ENCODE peak calls at places on chromosomes 5 and 9, in ten cellular contexts. One of them, this sample, is unnamed.

GRCh38 chr5:11248958-11249357 is 487.9 kb upstream of the DAP start:
- DNase-seq in psoas muscle: no peak
- DNase-seq in pancreas: no peak
- DNase-seq in fibroblast of pulmonary artery: no peak
- DNase-seq in GM06990: no peak
- DNase-seq in natural killer cell: no peak
- DNase-seq in breast epithelium: no peak
- DNase-seq in activated CD8-positive, alpha-beta T cell treated with anti-CD3 and anti-CD28 coated beads for 36 hours: no peak
- DNase-seq in ovary: no peak
- DNase-seq in endothelial cell of umbilical vein: no peak
- DNase-seq in this sample: no peak

GRCh38 chr9:127463891-127464290 is 12.6 kb downstream of the LRSAM1 start:
- DNase-seq in psoas muscle: peak
- DNase-seq in pancreas: no peak
- DNase-seq in fibroblast of pulmonary artery: peak
- DNase-seq in GM06990: no peak
- DNase-seq in natural killer cell: no peak
- DNase-seq in breast epithelium: no peak
- DNase-seq in activated CD8-positive, alpha-beta T cell treated with anti-CD3 and anti-CD28 coated beads for 36 hours: no peak
- DNase-seq in ovary: no peak
- DNase-seq in endothelial cell of umbilical vein: no peak
- DNase-seq in this sample: no peak

GRCh38 chr5:10632110-10632903 is 68.4 kb downstream of the ANKRD33B start:
- DNase-seq in psoas muscle: peak
- DNase-seq in pancreas: no peak
- DNase-seq in fibroblast of pulmonary artery: no peak
- DNase-seq in GM06990: peak
- DNase-seq in natural killer cell: no peak
- DNase-seq in breast epithelium: no peak
- DNase-seq in activated CD8-positive, alpha-beta T cell treated with anti-CD3 and anti-CD28 coated beads for 36 hours: peak
- DNase-seq in ovary: no peak
- DNase-seq in endothelial cell of umbilical vein: no peak
- DNase-seq in this sample: peak

GRCh38 chr5:151740958-151741373 is 17.5 kb downstream of the ATOX1 start:
- DNase-seq in psoas muscle: no peak
- DNase-seq in pancreas: no peak
- DNase-seq in fibroblast of pulmonary artery: peak
- DNase-seq in GM06990: no peak
- DNase-seq in natural killer cell: no peak
- DNase-seq in breast epithelium: no peak
- DNase-seq in activated CD8-positive, alpha-beta T cell treated with anti-CD3 and anti-CD28 coated beads for 36 hours: no peak
- DNase-seq in ovary: no peak
- DNase-seq in endothelial cell of umbilical vein: peak
- DNase-seq in this sample: no peak

GRCh38 chr5:133738271-133738670 is 125.9 kb upstream of the FSTL4 start:
- DNase-seq in psoas muscle: no peak
- DNase-seq in pancreas: no peak
- DNase-seq in fibroblast of pulmonary artery: no peak
- DNase-seq in GM06990: no peak
- DNase-seq in natural killer cell: no peak
- DNase-seq in breast epithelium: no peak
- DNase-seq in activated CD8-positive, alpha-beta T cell treated with anti-CD3 and anti-CD28 coated beads for 36 hours: no peak
- DNase-seq in ovary: no peak
- DNase-seq in endothelial cell of umbilical vein: no peak
- DNase-seq in this sample: no peak

GRCh38 chr9:106704056-106704625 is 158.8 kb upstream of the ZNF462 start:
- DNase-seq in psoas muscle: no peak
- DNase-seq in pancreas: no peak
- DNase-seq in fibroblast of pulmonary artery: peak
- DNase-seq in GM06990: no peak
- DNase-seq in natural killer cell: no peak
- DNase-seq in breast epithelium: no peak
- DNase-seq in activated CD8-positive, alpha-beta T cell treated with anti-CD3 and anti-CD28 coated beads for 36 hours: no peak
- DNase-seq in ovary: no peak
- DNase-seq in endothelial cell of umbilical vein: no peak
- DNase-seq in this sample: no peak

GRCh38 chr9:116190997-116191396 is 37.4 kb downstream of the PAPPA start:
- DNase-seq in psoas muscle: no peak
- DNase-seq in pancreas: no peak
- DNase-seq in fibroblast of pulmonary artery: peak
- DNase-seq in GM06990: no peak
- DNase-seq in natural killer cell: no peak
- DNase-seq in breast epithelium: no peak
- DNase-seq in activated CD8-positive, alpha-beta T cell treated with anti-CD3 and anti-CD28 coated beads for 36 hours: no peak
- DNase-seq in ovary: no peak
- DNase-seq in endothelial cell of umbilical vein: no peak
- DNase-seq in this sample: no peak

GRCh38 chr9:91034521-91034920 is 232.9 kb downstream of the SYK start:
- DNase-seq in psoas muscle: no peak
- DNase-seq in pancreas: no peak
- DNase-seq in fibroblast of pulmonary artery: no peak
- DNase-seq in GM06990: no peak
- DNase-seq in natural killer cell: no peak
- DNase-seq in breast epithelium: no peak
- DNase-seq in activated CD8-positive, alpha-beta T cell treated with anti-CD3 and anti-CD28 coated beads for 36 hours: no peak
- DNase-seq in ovary: no peak
- DNase-seq in endothelial cell of umbilical vein: no peak
- DNase-seq in this sample: no peak

GRCh38 chr5:166354277-166354676 is 1937.2 kb upstream of the WWC1 start:
- DNase-seq in psoas muscle: no peak
- DNase-seq in pancreas: no peak
- DNase-seq in fibroblast of pulmonary artery: no peak
- DNase-seq in GM06990: no peak
- DNase-seq in natural killer cell: no peak
- DNase-seq in breast epithelium: no peak
- DNase-seq in activated CD8-positive, alpha-beta T cell treated with anti-CD3 and anti-CD28 coated beads for 36 hours: no peak
- DNase-seq in ovary: no peak
- DNase-seq in endothelial cell of umbilical vein: peak
- DNase-seq in this sample: no peak

GRCh38 chr5:31193591-31194457 is at the start of gene CDH6:
- DNase-seq in psoas muscle: no peak
- DNase-seq in pancreas: peak
- DNase-seq in fibroblast of pulmonary artery: peak
- DNase-seq in GM06990: no peak
- DNase-seq in natural killer cell: no peak
- DNase-seq in breast epithelium: no peak
- DNase-seq in activated CD8-positive, alpha-beta T cell treated with anti-CD3 and anti-CD28 coated beads for 36 hours: no peak
- DNase-seq in ovary: no peak
- DNase-seq in endothelial cell of umbilical vein: no peak
- DNase-seq in this sample: no peak

GRCh38 chr9:93354451-93354850 is 97.0 kb upstream of the FAM120A start:
- DNase-seq in psoas muscle: no peak
- DNase-seq in pancreas: no peak
- DNase-seq in fibroblast of pulmonary artery: no peak
- DNase-seq in GM06990: no peak
- DNase-seq in natural killer cell: no peak
- DNase-seq in breast epithelium: no peak
- DNase-seq in activated CD8-positive, alpha-beta T cell treated with anti-CD3 and anti-CD28 coated beads for 36 hours: no peak
- DNase-seq in ovary: no peak
- DNase-seq in endothelial cell of umbilical vein: no peak
- DNase-seq in this sample: no peak

GRCh38 chr9:94908583-94909249 is 182.2 kb downstream of the AOPEP start:
- DNase-seq in psoas muscle: no peak
- DNase-seq in pancreas: no peak
- DNase-seq in fibroblast of pulmonary artery: no peak
- DNase-seq in GM06990: no peak
- DNase-seq in natural killer cell: no peak
- DNase-seq in breast epithelium: no peak
- DNase-seq in activated CD8-positive, alpha-beta T cell treated with anti-CD3 and anti-CD28 coated beads for 36 hours: no peak
- DNase-seq in ovary: no peak
- DNase-seq in endothelial cell of umbilical vein: no peak
- DNase-seq in this sample: no peak

GRCh38 chr9:38423939-38424843 is at the start of gene IGFBPL1:
- DNase-seq in psoas muscle: no peak
- DNase-seq in pancreas: peak
- DNase-seq in fibroblast of pulmonary artery: no peak
- DNase-seq in GM06990: peak
- DNase-seq in natural killer cell: no peak
- DNase-seq in breast epithelium: no peak
- DNase-seq in activated CD8-positive, alpha-beta T cell treated with anti-CD3 and anti-CD28 coated beads for 36 hours: peak
- DNase-seq in ovary: no peak
- DNase-seq in endothelial cell of umbilical vein: peak
- DNase-seq in this sample: peak

GRCh38 chr5:61429906-61430305 is 97.8 kb downstream of the ZSWIM6 start:
- DNase-seq in psoas muscle: no peak
- DNase-seq in pancreas: no peak
- DNase-seq in fibroblast of pulmonary artery: no peak
- DNase-seq in GM06990: no peak
- DNase-seq in natural killer cell: no peak
- DNase-seq in breast epithelium: no peak
- DNase-seq in activated CD8-positive, alpha-beta T cell treated with anti-CD3 and anti-CD28 coated beads for 36 hours: no peak
- DNase-seq in ovary: no peak
- DNase-seq in endothelial cell of umbilical vein: no peak
- DNase-seq in this sample: no peak

GRCh38 chr9:136791466-136792276 is 527 bp downstream of the TMEM141 start:
- DNase-seq in psoas muscle: peak
- DNase-seq in pancreas: peak
- DNase-seq in fibroblast of pulmonary artery: no peak
- DNase-seq in GM06990: peak
- DNase-seq in natural killer cell: peak
- DNase-seq in breast epithelium: peak
- DNase-seq in activated CD8-positive, alpha-beta T cell treated with anti-CD3 and anti-CD28 coated beads for 36 hours: peak
- DNase-seq in ovary: peak
- DNase-seq in endothelial cell of umbilical vein: peak
- DNase-seq in this sample: peak

DNA sequence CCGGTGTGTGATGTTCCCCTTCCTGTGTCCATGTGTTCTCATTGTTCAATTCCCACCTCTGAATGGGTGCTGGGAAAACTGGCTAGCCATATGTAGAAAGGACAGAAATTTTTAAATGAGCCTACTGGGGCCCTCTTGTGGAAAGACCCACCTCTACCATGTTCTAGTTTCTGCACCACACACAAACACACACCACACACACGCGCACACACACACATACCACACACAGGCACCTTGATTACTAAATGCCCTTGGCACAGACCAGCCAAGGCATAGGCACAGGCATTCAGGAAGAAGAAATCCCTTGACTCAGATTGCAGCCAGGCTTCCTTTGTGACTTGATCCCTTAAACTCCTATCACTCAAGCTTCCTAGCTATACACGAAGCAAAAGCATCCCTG is 60.5 kb downstream of the SIL1 start:
- DNase-seq in psoas muscle: peak
- DNase-seq in pancreas: no peak
- DNase-seq in fibroblast of pulmonary artery: peak
- DNase-seq in GM06990: no peak
- DNase-seq in natural killer cell: no peak
- DNase-seq in breast epithelium: no peak
- DNase-seq in activated CD8-positive, alpha-beta T cell treated with anti-CD3 and anti-CD28 coated beads for 36 hours: no peak
- DNase-seq in ovary: no peak
- DNase-seq in endothelial cell of umbilical vein: peak
- DNase-seq in this sample: no peak
- TF ChIP-seq CTCF in psoas muscle: peak
- TF ChIP-seq CTCF in pancreas: no peak
- TF ChIP-seq CTCF in fibroblast of pulmonary artery: peak
- TF ChIP-seq CTCF in GM06990: peak
- TF ChIP-seq CTCF in natural killer cell: no peak
- TF ChIP-seq CTCF in breast epithelium: no peak
- TF ChIP-seq CTCF in activated CD8-positive, alpha-beta T cell treated with anti-CD3 and anti-CD28 coated beads for 36 hours: no peak
- TF ChIP-seq CTCF in ovary: no peak
- TF ChIP-seq CTCF in endothelial cell of umbilical vein: peak
- TF ChIP-seq CTCF in this sample: peak

GRCh38 chr5:174919351-174919750 is 195.0 kb downstream of the MSX2 start:
- DNase-seq in psoas muscle: no peak
- DNase-seq in pancreas: no peak
- DNase-seq in fibroblast of pulmonary artery: no peak
- DNase-seq in GM06990: no peak
- DNase-seq in natural killer cell: no peak
- DNase-seq in breast epithelium: no peak
- DNase-seq in activated CD8-positive, alpha-beta T cell treated with anti-CD3 and anti-CD28 coated beads for 36 hours: no peak
- DNase-seq in ovary: no peak
- DNase-seq in endothelial cell of umbilical vein: no peak
- DNase-seq in this sample: no peak
- TF ChIP-seq CTCF in psoas muscle: no peak
- TF ChIP-seq CTCF in pancreas: no peak
- TF ChIP-seq CTCF in fibroblast of pulmonary artery: no peak
- TF ChIP-seq CTCF in GM06990: no peak
- TF ChIP-seq CTCF in natural killer cell: no peak
- TF ChIP-seq CTCF in breast epithelium: no peak
- TF ChIP-seq CTCF in activated CD8-positive, alpha-beta T cell treated with anti-CD3 and anti-CD28 coated beads for 36 hours: no peak
- TF ChIP-seq CTCF in ovary: no peak
- TF ChIP-seq CTCF in endothelial cell of umbilical vein: no peak
- TF ChIP-seq CTCF in this sample: no peak

GRCh38 chr5:139637438-139638089 is 10.6 kb upstream of the CXXC5 start:
- DNase-seq in psoas muscle: peak
- DNase-seq in pancreas: peak
- DNase-seq in fibroblast of pulmonary artery: peak
- DNase-seq in GM06990: peak
- DNase-seq in natural killer cell: peak
- DNase-seq in breast epithelium: peak
- DNase-seq in activated CD8-positive, alpha-beta T cell treated with anti-CD3 and anti-CD28 coated beads for 36 hours: peak
- DNase-seq in ovary: peak
- DNase-seq in endothelial cell of umbilical vein: peak
- DNase-seq in this sample: peak
- TF ChIP-seq CTCF in psoas muscle: peak
- TF ChIP-seq CTCF in pancreas: no peak
- TF ChIP-seq CTCF in fibroblast of pulmonary artery: no peak
- TF ChIP-seq CTCF in GM06990: peak
- TF ChIP-seq CTCF in natural killer cell: no peak
- TF ChIP-seq CTCF in breast epithelium: peak
- TF ChIP-seq CTCF in activated CD8-positive, alpha-beta T cell treated with anti-CD3 and anti-CD28 coated beads for 36 hours: no peak
- TF ChIP-seq CTCF in ovary: no peak
- TF ChIP-seq CTCF in endothelial cell of umbilical vein: peak
- TF ChIP-seq CTCF in this sample: peak

GRCh38 chr9:124820606-124821246 is 32.5 kb upstream of the WDR38 start:
- DNase-seq in psoas muscle: no peak
- DNase-seq in pancreas: no peak
- DNase-seq in fibroblast of pulmonary artery: no peak
- DNase-seq in GM06990: no peak
- DNase-seq in natural killer cell: no peak
- DNase-seq in breast epithelium: no peak
- DNase-seq in activated CD8-positive, alpha-beta T cell treated with anti-CD3 and anti-CD28 coated beads for 36 hours: no peak
- DNase-seq in ovary: no peak
- DNase-seq in endothelial cell of umbilical vein: no peak
- DNase-seq in this sample: no peak

GRCh38 chr9:124821247-124821623 is 32.0 kb upstream of the WDR38 start:
- DNase-seq in psoas muscle: no peak
- DNase-seq in pancreas: no peak
- DNase-seq in fibroblast of pulmonary artery: no peak
- DNase-seq in GM06990: no peak
- DNase-seq in natural killer cell: no peak
- DNase-seq in breast epithelium: no peak
- DNase-seq in activated CD8-positive, alpha-beta T cell treated with anti-CD3 and anti-CD28 coated beads for 36 hours: no peak
- DNase-seq in ovary: no peak
- DNase-seq in endothelial cell of umbilical vein: no peak
- DNase-seq in this sample: no peak

GRCh38 chr9:124814178-124814535 is 37.2 kb downstream of the OLFML2A start:
- DNase-seq in psoas muscle: no peak
- DNase-seq in pancreas: no peak
- DNase-seq in fibroblast of pulmonary artery: no peak
- DNase-seq in GM06990: no peak
- DNase-seq in natural killer cell: no peak
- DNase-seq in breast epithelium: peak
- DNase-seq in activated CD8-positive, alpha-beta T cell treated with anti-CD3 and anti-CD28 coated beads for 36 hours: no peak
- DNase-seq in ovary: no peak
- DNase-seq in endothelial cell of umbilical vein: no peak
- DNase-seq in this sample: no peak

GRCh38 chr9:124815601-124816000 is 37.7 kb upstream of the WDR38 start:
- DNase-seq in psoas muscle: no peak
- DNase-seq in pancreas: no peak
- DNase-seq in fibroblast of pulmonary artery: no peak
- DNase-seq in GM06990: no peak
- DNase-seq in natural killer cell: no peak
- DNase-seq in breast epithelium: no peak
- DNase-seq in activated CD8-positive, alpha-beta T cell treated with anti-CD3 and anti-CD28 coated beads for 36 hours: no peak
- DNase-seq in ovary: no peak
- DNase-seq in endothelial cell of umbilical vein: no peak
- DNase-seq in this sample: no peak

GRCh38 chr9:124818431-124819281 is 34.6 kb upstream of the WDR38 start:
- DNase-seq in psoas muscle: no peak
- DNase-seq in pancreas: peak
- DNase-seq in fibroblast of pulmonary artery: no peak
- DNase-seq in GM06990: peak
- DNase-seq in natural killer cell: no peak
- DNase-seq in breast epithelium: peak
- DNase-seq in activated CD8-positive, alpha-beta T cell treated with anti-CD3 and anti-CD28 coated beads for 36 hours: peak
- DNase-seq in ovary: no peak
- DNase-seq in endothelial cell of umbilical vein: no peak
- DNase-seq in this sample: no peak
- TF ChIP-seq CTCF in psoas muscle: no peak
- TF ChIP-seq CTCF in pancreas: peak
- TF ChIP-seq CTCF in fibroblast of pulmonary artery: no peak
- TF ChIP-seq CTCF in GM06990: no peak
- TF ChIP-seq CTCF in natural killer cell: no peak
- TF ChIP-seq CTCF in breast epithelium: no peak
- TF ChIP-seq CTCF in activated CD8-positive, alpha-beta T cell treated with anti-CD3 and anti-CD28 coated beads for 36 hours: no peak
- TF ChIP-seq CTCF in ovary: no peak
- TF ChIP-seq CTCF in endothelial cell of umbilical vein: no peak
- TF ChIP-seq CTCF in this sample: no peak